ENCODE peak calls at places on chromosomes 3 and 15, in four cellular contexts. One of them, this sample, is unnamed.

GRCh38 chr15:67409175-67409574 is 111.8 kb upstream of the C15orf61 start:
- DNase-seq in WTC11: no peak
- DNase-seq in K562: peak; percentile 49
- DNase-seq in HepG2: no peak
- DNase-seq in this sample: no peak

GRCh38 chr3:35932995-35933394 is 293.7 kb downstream of the ARPP21 start:
- DNase-seq in WTC11: no peak
- DNase-seq in K562: no peak
- DNase-seq in HepG2: peak; percentile 46
- DNase-seq in this sample: no peak

GRCh38 chr15:48992545-48992944 is 28.8 kb upstream of the SHC4 start:
- DNase-seq in WTC11: no peak
- DNase-seq in K562: no peak
- DNase-seq in HepG2: no peak
- DNase-seq in this sample: peak; percentile 17

GRCh38 chr15:93865610-93866009 is 365.8 kb upstream of the MCTP2 start:
- DNase-seq in WTC11: no peak
- DNase-seq in K562: no peak
- DNase-seq in HepG2: no peak
- DNase-seq in this sample: no peak

GRCh38 chr15:57923750-57924149 is 141.8 kb downstream of the ALDH1A2 start:
- DNase-seq in WTC11: no peak
- DNase-seq in K562: no peak
- DNase-seq in HepG2: no peak
- DNase-seq in this sample: no peak

GRCh38 chr15:55552926-55553325 is 35.2 kb downstream of the PYGO1 start:
- DNase-seq in WTC11: peak; percentile 16
- DNase-seq in K562: no peak
- DNase-seq in HepG2: peak; percentile 15
- DNase-seq in this sample: no peak

GRCh38 chr3:2516762-2517441 is 418.2 kb downstream of the CNTN4 start:
- DNase-seq in WTC11: no peak
- DNase-seq in K562: no peak
- DNase-seq in HepG2: no peak
- DNase-seq in this sample: no peak

GRCh38 chr3:44323341-44323955 is 15.1 kb upstream of the TCAIM start:
- DNase-seq in WTC11: peak; percentile 57
- DNase-seq in K562: peak; percentile 57
- DNase-seq in HepG2: peak; percentile 55
- DNase-seq in this sample: no peak

GRCh38 chr15:25481208-25481862 is 42.5 kb upstream of the UBE3A start:
- DNase-seq in WTC11: peak; percentile 42
- DNase-seq in K562: no peak
- DNase-seq in HepG2: no peak
- DNase-seq in this sample: no peak

GRCh38 chr3:196942915-196943277 is 568 bp upstream of the NCBP2 start:
- DNase-seq in WTC11: no peak
- DNase-seq in K562: peak; percentile 66
- DNase-seq in HepG2: no peak
- DNase-seq in this sample: no peak

GRCh38 chr3:12750658-12751071 is 8.4 kb downstream of the TMEM40 start:
- DNase-seq in WTC11: no peak
- DNase-seq in K562: no peak
- DNase-seq in HepG2: no peak
- DNase-seq in this sample: peak; percentile 48

GRCh38 chr3:183635107-183635430 is 354 bp upstream of the KLHL24 start:
- DNase-seq in WTC11: no peak
- DNase-seq in K562: no peak
- DNase-seq in HepG2: no peak
- DNase-seq in this sample: no peak

GRCh38 chr3:12719541-12719940 is 39.5 kb downstream of the TMEM40 start:
- DNase-seq in WTC11: no peak
- DNase-seq in K562: no peak
- DNase-seq in HepG2: no peak
- DNase-seq in this sample: no peak

GRCh38 chr3:116238863-116239262 is 206.4 kb downstream of the LSAMP start:
- DNase-seq in WTC11: no peak
- DNase-seq in K562: no peak
- DNase-seq in HepG2: no peak
- DNase-seq in this sample: no peak

GRCh38 chr3:98553021-98553563 is 21.3 kb downstream of the GPR15 start:
- DNase-seq in WTC11: no peak
- DNase-seq in K562: no peak
- DNase-seq in HepG2: no peak
- DNase-seq in this sample: no peak

DNA sequence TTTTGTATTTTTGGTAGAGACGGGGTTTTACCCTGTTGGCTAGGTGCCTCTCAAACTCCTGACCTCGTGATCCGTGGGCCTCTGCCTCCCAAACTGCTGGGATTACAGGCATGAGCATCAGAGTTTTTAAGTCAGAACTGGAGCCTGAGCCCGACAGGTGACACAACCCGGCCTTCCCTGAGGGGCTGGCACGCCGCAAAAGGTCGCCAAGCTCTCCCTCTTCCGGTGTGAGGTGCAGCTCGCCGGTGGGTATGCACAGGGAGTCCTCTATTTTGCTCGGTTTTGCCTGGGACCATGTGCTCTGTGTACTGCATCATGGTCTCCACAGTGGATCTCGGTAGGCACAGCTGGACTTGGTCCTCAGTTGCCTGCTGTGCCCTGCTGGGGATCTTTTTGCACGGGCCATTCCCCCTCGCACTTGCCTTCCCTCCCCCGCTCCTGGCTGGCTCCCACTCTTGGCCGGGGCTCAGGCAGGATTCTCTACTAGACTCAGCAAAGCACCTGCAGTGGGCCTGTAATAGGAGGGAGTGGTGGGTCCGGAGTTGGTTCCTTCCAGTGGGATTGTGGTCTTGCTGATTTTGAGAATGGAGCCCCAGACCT is 101.2 kb upstream of the KLF13 start:
- DNase-seq in WTC11: no peak
- DNase-seq in K562: no peak
- DNase-seq in HepG2: no peak
- DNase-seq in this sample: no peak
- TF ChIP-seq ETV6 in WTC11: no peak
- TF ChIP-seq ETV6 in K562: no peak
- TF ChIP-seq ETV6 in HepG2: no peak
- TF ChIP-seq ETV6 in this sample: no peak

DNA sequence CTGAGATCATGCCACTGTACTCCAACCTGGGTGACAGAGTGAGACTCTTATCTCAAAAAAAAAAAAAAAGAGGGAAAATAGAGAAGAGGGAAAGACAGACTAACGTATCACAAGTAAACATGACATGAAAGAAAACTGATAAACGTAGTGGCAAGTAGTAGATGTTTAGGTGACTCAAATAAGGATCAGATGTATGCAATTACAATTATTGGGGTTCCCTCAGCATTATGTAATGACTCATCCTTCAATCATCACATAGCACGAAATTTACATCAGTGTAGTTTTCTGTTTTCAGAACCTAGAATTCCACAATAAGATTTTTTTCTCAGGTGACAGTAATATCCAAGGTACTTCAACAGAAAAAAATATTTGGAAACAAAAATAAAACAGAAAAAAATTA is 46.6 kb downstream of the DPP8 start:
- DNase-seq in WTC11: no peak
- DNase-seq in K562: no peak
- DNase-seq in HepG2: no peak
- DNase-seq in this sample: no peak
- TF ChIP-seq ETV6 in WTC11: no peak
- TF ChIP-seq ETV6 in K562: no peak
- TF ChIP-seq ETV6 in HepG2: no peak
- TF ChIP-seq ETV6 in this sample: no peak

DNA sequence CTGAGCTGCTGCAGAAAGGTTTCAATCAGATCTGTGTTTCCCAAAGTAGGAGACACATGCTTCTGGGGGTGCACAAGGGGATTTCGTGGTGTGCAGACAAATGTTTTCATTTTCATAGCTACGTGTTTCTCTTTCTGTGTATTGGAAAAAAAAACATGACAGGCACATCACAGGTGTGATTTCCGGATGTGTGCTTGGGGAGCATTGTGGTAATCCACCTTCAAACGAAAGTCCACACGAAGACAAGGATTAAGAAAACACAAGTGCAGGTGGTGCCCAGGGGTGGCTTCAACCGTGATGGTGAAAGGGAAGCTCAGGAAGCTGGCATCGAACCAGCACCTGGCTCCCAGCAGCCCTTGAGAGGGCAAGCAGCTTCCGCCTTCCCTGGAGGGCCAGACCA is 164.6 kb upstream of the LINGO1 start:
- DNase-seq in WTC11: no peak
- DNase-seq in K562: no peak
- DNase-seq in HepG2: no peak
- DNase-seq in this sample: peak; percentile 28
- TF ChIP-seq ETV6 in WTC11: no peak
- TF ChIP-seq ETV6 in K562: no peak
- TF ChIP-seq ETV6 in HepG2: no peak
- TF ChIP-seq ETV6 in this sample: no peak

GRCh38 chr3:122977645-122978466 is 49.7 kb downstream of the SEMA5B start:
- DNase-seq in WTC11: peak; percentile 39
- DNase-seq in K562: no peak
- DNase-seq in HepG2: peak; percentile 73
- DNase-seq in this sample: no peak
- TF ChIP-seq ETV6 in WTC11: no peak
- TF ChIP-seq ETV6 in K562: no peak
- TF ChIP-seq ETV6 in HepG2: no peak
- TF ChIP-seq ETV6 in this sample: no peak

DNA sequence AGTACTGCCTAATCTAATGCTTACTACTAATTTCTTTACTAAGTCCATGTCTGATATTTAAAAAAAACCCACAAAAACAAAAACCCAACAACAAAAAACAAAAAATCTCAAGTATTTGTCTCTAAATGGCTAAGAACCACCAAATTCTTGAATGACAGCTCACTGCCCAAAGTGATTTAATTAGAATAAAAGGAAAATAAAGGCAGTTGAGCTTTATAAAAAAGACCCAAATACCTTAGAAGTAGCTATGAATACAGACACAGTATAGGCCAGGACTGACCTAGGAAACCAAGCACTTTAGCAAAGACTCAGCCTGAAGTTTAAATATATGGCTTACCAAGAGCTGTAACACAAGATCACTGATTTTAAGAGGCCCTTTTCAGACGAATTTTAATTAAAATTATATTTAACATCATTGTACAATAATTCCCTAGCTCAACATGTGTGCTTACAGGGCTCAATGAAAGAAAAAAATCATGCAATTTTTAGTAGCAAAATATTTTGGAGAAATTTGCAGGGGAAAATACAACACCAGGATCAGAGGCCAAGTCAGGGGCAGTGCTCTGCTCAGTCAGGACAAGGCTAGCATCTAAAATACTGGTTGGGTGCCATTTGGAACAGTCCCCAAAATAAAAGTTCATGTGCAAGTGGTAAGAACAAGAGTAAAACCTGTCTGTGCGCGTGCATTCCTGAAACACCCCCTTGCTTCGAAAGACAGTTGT is 24.8 kb downstream of the UQCC5 start:
- DNase-seq in WTC11: no peak
- DNase-seq in K562: no peak
- DNase-seq in HepG2: no peak
- DNase-seq in this sample: no peak
- TF ChIP-seq ETV6 in WTC11: no peak
- TF ChIP-seq ETV6 in K562: no peak
- TF ChIP-seq ETV6 in HepG2: no peak
- TF ChIP-seq ETV6 in this sample: no peak

GRCh38 chr15:81977464-81977863 is 68.4 kb downstream of the MEX3B start:
- DNase-seq in WTC11: no peak
- DNase-seq in K562: no peak
- DNase-seq in HepG2: no peak
- DNase-seq in this sample: no peak
- TF ChIP-seq ETV6 in WTC11: no peak
- TF ChIP-seq ETV6 in K562: no peak
- TF ChIP-seq ETV6 in HepG2: no peak
- TF ChIP-seq ETV6 in this sample: no peak

GRCh38 chr15:65401607-65402240 is 21.0 kb downstream of the IGDCC4 start:
- DNase-seq in WTC11: no peak
- DNase-seq in K562: no peak
- DNase-seq in HepG2: no peak
- DNase-seq in this sample: no peak

GRCh38 chr15:65402971-65403370 is 19.8 kb downstream of the IGDCC4 start:
- DNase-seq in WTC11: no peak
- DNase-seq in K562: no peak
- DNase-seq in HepG2: no peak
- DNase-seq in this sample: no peak

GRCh38 chr15:65399001-65399706 is 21.4 kb upstream of the IGDCC3 start:
- DNase-seq in WTC11: no peak
- DNase-seq in K562: no peak
- DNase-seq in HepG2: no peak
- DNase-seq in this sample: no peak

GRCh38 chr15:65399997-65400396 is 22.2 kb upstream of the IGDCC3 start:
- DNase-seq in WTC11: no peak
- DNase-seq in K562: no peak
- DNase-seq in HepG2: no peak
- DNase-seq in this sample: no peak

GRCh38 chr15:65400760-65401606 is 21.8 kb downstream of the IGDCC4 start:
- DNase-seq in WTC11: peak; percentile 92
- DNase-seq in K562: peak; percentile 90
- DNase-seq in HepG2: peak; percentile 74
- DNase-seq in this sample: no peak
- TF ChIP-seq ETV6 in WTC11: peak; percentile 18
- TF ChIP-seq ETV6 in K562: no peak
- TF ChIP-seq ETV6 in HepG2: no peak
- TF ChIP-seq ETV6 in this sample: no peak

GRCh38 chr3:149390316-149390715 is 12.9 kb upstream of the TM4SF1 start:
- DNase-seq in WTC11: no peak
- DNase-seq in K562: no peak
- DNase-seq in HepG2: no peak
- DNase-seq in this sample: no peak

GRCh38 chr3:149393355-149394165 is 16.1 kb upstream of the TM4SF1 start:
- DNase-seq in WTC11: peak; percentile 73
- DNase-seq in K562: peak; percentile 55
- DNase-seq in HepG2: peak; percentile 81
- DNase-seq in this sample: peak; percentile 15

GRCh38 chr3:149391960-149392359 is 14.5 kb upstream of the TM4SF1 start:
- DNase-seq in WTC11: no peak
- DNase-seq in K562: no peak
- DNase-seq in HepG2: no peak
- DNase-seq in this sample: no peak

GRCh38 chr3:149388714-149389417 is 11.4 kb upstream of the TM4SF1 start:
- DNase-seq in WTC11: no peak
- DNase-seq in K562: no peak
- DNase-seq in HepG2: peak; percentile 78
- DNase-seq in this sample: no peak

DNA sequence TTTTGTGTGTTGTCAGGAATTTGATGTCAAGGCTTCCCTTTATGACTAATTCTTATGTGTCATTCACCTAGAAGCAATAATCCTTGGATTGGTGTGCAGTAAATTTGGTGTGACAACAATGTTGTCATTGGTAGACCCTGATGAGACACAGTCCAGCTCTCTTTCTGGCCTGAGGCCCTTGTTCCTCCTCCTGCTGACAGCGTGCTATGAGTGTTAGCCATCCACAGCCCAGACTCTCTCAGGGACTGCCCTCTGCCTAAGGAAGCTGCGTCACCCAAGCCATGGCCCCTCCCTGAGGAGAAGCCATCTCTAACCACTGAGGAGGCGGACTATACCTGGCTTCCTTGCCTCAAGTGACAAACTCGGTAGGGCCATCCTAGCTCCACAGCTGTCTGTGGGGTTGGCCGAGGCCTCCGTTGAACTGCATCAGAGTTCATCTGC is 13.3 kb upstream of the TM4SF1 start:
- DNase-seq in WTC11: no peak
- DNase-seq in K562: no peak
- DNase-seq in HepG2: no peak
- DNase-seq in this sample: no peak
- TF ChIP-seq ETV6 in WTC11: no peak
- TF ChIP-seq ETV6 in K562: no peak
- TF ChIP-seq ETV6 in HepG2: no peak
- TF ChIP-seq ETV6 in this sample: no peak